ENCODE peak calls at places on chromosomes 13 and 19, in seven cellular contexts. Z, F, J, P, M, O and X are unnamed samples.

GRCh38 chr19:37160153-37160552 is 12.3 kb downstream of the ZNF585A start:
- DNase-seq in Z (no peak), F (no peak), J (no peak), P (no peak), M (no peak), O (no peak), X (no peak)

GRCh38 chr13:33761744-33762143 is 56.2 kb upstream of the RFC3 start:
- DNase-seq in Z (peak), F (no peak), J (no peak), P (no peak), M (no peak), O (no peak), X (no peak)

GRCh38 chr13:102930566-102930965 is 84.7 kb downstream of the ERCC5 start:
- DNase-seq in Z (no peak), F (peak), J (no peak), P (no peak), M (no peak), O (no peak), X (no peak)

GRCh38 chr19:35268546-35269424 is at the start of gene USF2:
- DNase-seq in Z (peak), F (no peak), J (peak), P (peak), M (peak), O (peak), X (peak)

GRCh38 chr13:41858783-41859182 is 102.1 kb downstream of the VWA8 start:
- DNase-seq in Z (no peak), F (no peak), J (peak), P (no peak), M (no peak), O (no peak), X (no peak)

GRCh38 chr19:32200312-32201038 is 144.9 kb upstream of the ZNF507 start:
- DNase-seq in Z (no peak), F (no peak), J (no peak), P (peak), M (no peak), O (no peak), X (no peak)

GRCh38 chr19:8081569-8082550 is 29.3 kb downstream of the CCL25 start:
- DNase-seq in Z (peak), F (no peak), J (no peak), P (no peak), M (no peak), O (no peak), X (no peak)

GRCh38 chr19:35154535-35155406 is at the start of gene FXYD5:
- DNase-seq in Z (peak), F (no peak), J (peak), P (peak), M (peak), O (peak), X (peak)

GRCh38 chr13:21069561-21070004 is 8.2 kb upstream of the LATS2 start:
- DNase-seq in Z (peak), F (no peak), J (peak), P (no peak), M (no peak), O (no peak), X (no peak)

GRCh38 chr19:19591133-19591825 is 27.2 kb downstream of the PBX4 start:
- DNase-seq in Z (peak), F (peak), J (no peak), P (peak), M (peak), O (no peak), X (peak)

GRCh38 chr19:46000497-46001246 is 5.4 kb downstream of the CCDC61 start:
- DNase-seq in Z (no peak), F (no peak), J (no peak), P (peak), M (no peak), O (peak), X (peak)

GRCh38 chr13:26978081-26978860 is 193.3 kb downstream of the USP12 start:
- DNase-seq in Z (no peak), F (no peak), J (no peak), P (no peak), M (no peak), O (no peak), X (no peak)

GRCh38 chr19:54430306-54431254 is 15.3 kb downstream of the TTYH1 start:
- DNase-seq in Z (peak), F (no peak), J (no peak), P (no peak), M (peak), O (no peak), X (peak)

GRCh38 chr13:102869948-102870676 is 24.3 kb downstream of the ERCC5 start:
- DNase-seq in Z (no peak), F (no peak), J (no peak), P (no peak), M (no peak), O (no peak), X (no peak)

GRCh38 chr19:15673176-15673654 is 328 bp downstream of the CYP4F12 start:
- DNase-seq in Z (peak), F (no peak), J (no peak), P (no peak), M (peak), O (no peak), X (no peak)

GRCh38 chr13:49676581-49677298 is 14.5 kb downstream of the EBPL start:
- DNase-seq in Z (no peak), F (no peak), J (no peak), P (no peak), M (no peak), O (no peak), X (no peak)

GRCh38 chr13:21823949-21824348 is 153.1 kb downstream of the FGF9 start:
- DNase-seq in Z (no peak), F (no peak), J (no peak), P (no peak), M (no peak), O (no peak), X (no peak)

GRCh38 chr13:77372275-77372674 is 45.4 kb upstream of the MYCBP2 start:
- DNase-seq in Z (no peak), F (no peak), J (no peak), P (no peak), M (no peak), O (no peak), X (no peak)

GRCh38 chr19:40575326-40575725 is 1.3 kb upstream of the SHKBP1 start:
- DNase-seq in Z (no peak), F (no peak), J (no peak), P (no peak), M (no peak), O (no peak), X (no peak)

GRCh38 chr13:83297591-83298305 is 584.5 kb downstream of the SLITRK1 start:
- DNase-seq in Z (no peak), F (no peak), J (no peak), P (no peak), M (no peak), O (peak), X (no peak)

GRCh38 chr19:33158365-33158764 is 26.5 kb downstream of the WDR88 start:
- DNase-seq in Z (no peak), F (no peak), J (no peak), P (no peak), M (no peak), O (no peak), X (no peak)

GRCh38 chr13:83618966-83619365 is 263.3 kb downstream of the SLITRK1 start:
- DNase-seq in Z (no peak), F (no peak), J (no peak), P (no peak), M (no peak), O (no peak), X (no peak)

GRCh38 chr13:93146584-93147292 is 79.9 kb upstream of the GPC6 start:
- DNase-seq in Z (no peak), F (no peak), J (no peak), P (no peak), M (no peak), O (no peak), X (no peak)

GRCh38 chr13:30739646-30740642 is 4.6 kb downstream of the ALOX5AP start:
- DNase-seq in Z (peak), F (peak), J (no peak), P (no peak), M (peak), O (no peak), X (peak)
- TF ChIP-seq CTCF in Z (no peak), F (no peak), J (no peak), P (no peak), M (no peak), O (no peak), X (no peak)

DNA sequence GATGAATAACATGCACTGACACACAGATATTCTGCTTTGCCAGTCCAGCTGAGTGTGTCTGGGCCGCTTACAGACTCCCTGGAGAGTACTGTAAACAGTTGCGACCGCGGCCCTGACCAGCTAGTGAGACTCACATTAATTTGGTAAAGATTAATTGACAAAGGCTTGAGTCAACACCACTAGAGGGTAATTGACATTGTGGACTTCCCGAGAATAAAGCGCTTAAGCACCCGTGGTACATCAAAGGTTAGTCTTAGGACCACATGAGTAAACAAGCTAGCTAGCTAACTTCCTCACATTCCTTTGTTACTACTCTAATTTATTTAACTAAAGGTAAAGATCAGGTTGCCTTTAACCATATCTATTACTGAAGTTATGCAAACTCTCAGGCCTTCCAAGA is 624.4 kb upstream of the ARGLU1 start:
- DNase-seq in Z (no peak), F (no peak), J (no peak), P (peak), M (peak), O (no peak), X (no peak)
- TF ChIP-seq CTCF in Z (no peak), F (no peak), J (no peak), P (no peak), M (no peak), O (no peak), X (no peak)

GRCh38 chr19:29527500-29528328 is 1.9 kb downstream of the VSTM2B start:
- DNase-seq in Z (no peak), F (no peak), J (no peak), P (no peak), M (no peak), O (no peak), X (no peak)
- TF ChIP-seq CTCF in Z (no peak), F (no peak), J (no peak), P (no peak), M (no peak), O (no peak), X (no peak)

DNA sequence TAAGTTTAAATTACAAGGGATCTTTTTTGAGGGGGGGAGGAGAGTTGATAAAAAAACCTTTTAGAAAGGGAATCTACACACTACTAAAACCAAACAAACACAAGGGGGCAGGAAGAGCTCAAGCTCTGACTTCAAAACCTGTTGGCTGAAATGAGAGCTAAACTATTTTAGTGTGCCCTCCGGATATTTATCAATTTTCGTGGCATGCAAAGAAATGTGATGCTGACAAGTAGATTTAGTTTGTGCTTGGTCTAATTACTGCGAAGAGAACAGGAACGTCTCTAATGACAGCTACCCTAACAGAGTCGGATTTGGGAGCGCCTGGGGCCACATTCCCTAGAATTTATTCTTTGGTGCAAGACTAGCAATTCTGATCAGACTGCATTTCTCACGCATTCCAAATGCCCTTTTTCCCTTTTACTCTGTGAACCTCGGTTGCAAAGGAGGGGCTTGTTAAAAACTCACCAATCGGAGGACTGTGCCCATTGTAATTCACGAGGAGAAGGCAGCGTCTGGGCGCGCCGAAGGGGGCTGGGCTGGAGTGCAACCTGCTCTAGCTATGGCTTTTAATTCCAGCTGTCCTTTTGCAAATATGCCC is 804 bp upstream of the FREM2 start:
- DNase-seq in Z (peak), F (no peak), J (no peak), P (no peak), M (peak), O (no peak), X (no peak)
- TF ChIP-seq CTCF in Z (no peak), F (no peak), J (no peak), P (no peak), M (no peak), O (peak), X (peak)

GRCh38 chr19:1396768-1397679 is 4.3 kb downstream of the GAMT start:
- DNase-seq in Z (no peak), F (no peak), J (no peak), P (no peak), M (no peak), O (no peak), X (no peak)
- TF ChIP-seq CTCF in Z (no peak), F (no peak), J (no peak), P (no peak), M (no peak), O (no peak), X (no peak)

GRCh38 chr19:2269244-2270156 is 12.5 kb downstream of the PEAK3 start:
- DNase-seq in Z (peak), F (peak), J (peak), P (peak), M (peak), O (peak), X (peak)
- TF ChIP-seq CTCF in Z (no peak), F (peak), J (no peak), P (peak), M (no peak), O (no peak), X (no peak)

GRCh38 chr19:5864725-5865486 is 5.4 kb downstream of the FUT5 start:
- DNase-seq in Z (no peak), F (no peak), J (no peak), P (no peak), M (no peak), O (no peak), X (no peak)
- TF ChIP-seq CTCF in Z (no peak), F (no peak), J (no peak), P (no peak), M (no peak), O (no peak), X (no peak)

DNA sequence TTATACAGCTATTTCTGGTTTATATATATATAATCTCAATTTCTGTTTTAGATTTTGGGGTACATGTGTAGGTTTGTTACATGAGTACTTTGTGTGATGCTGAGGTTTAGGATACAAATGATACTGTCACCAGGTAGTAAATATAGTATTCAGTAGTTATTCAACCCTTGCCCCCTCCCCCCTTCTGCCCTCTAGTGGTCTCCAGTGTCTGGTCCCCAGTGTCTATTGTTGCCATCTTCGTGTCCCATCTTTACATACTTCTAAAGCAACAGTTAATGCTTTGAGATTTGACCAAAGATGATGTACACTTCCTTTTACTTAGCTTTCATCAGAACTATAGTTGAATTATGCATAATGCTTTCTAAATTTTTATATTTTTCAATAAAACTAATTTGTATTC is 1623.4 kb upstream of the PRR20A start:
- DNase-seq in Z (no peak), F (no peak), J (no peak), P (no peak), M (no peak), O (no peak), X (no peak)
- TF ChIP-seq CTCF in Z (no peak), F (peak), J (no peak), P (no peak), M (no peak), O (no peak), X (no peak)

GRCh38 chr13:24313449-24313848 is 4.1 kb downstream of the C1QTNF9 start:
- DNase-seq in Z (peak), F (no peak), J (no peak), P (no peak), M (no peak), O (no peak), X (no peak)
- TF ChIP-seq CTCF in Z (peak), F (no peak), J (no peak), P (no peak), M (no peak), O (peak), X (no peak)

GRCh38 chr19:42683917-42684513 is 56.3 kb downstream of the PSG3 start:
- DNase-seq in Z (peak), F (no peak), J (no peak), P (no peak), M (peak), O (no peak), X (peak)
- TF ChIP-seq CTCF in Z (peak), F (peak), J (no peak), P (no peak), M (peak), O (peak), X (peak)